ENCODE peak calls at places on chromosomes 5 and 9, in ten cellular contexts. F, E, H, O, W, Z, B, J, N and P are unnamed samples. For H3K27me3 and H3K4me1, the result is how much of the 10 kb centered on the place peaks cover.

GRCh38 chr9:71691036-71691435 is 77.3 kb downstream of the CEMIP2 start:
- DNase-seq in Z (no peak), W (no peak), E (no peak), O (no peak), H (no peak), N (no peak), B (no peak), J (no peak), F (no peak), P (no peak)

GRCh38 chr5:8557728-8558127 is 688.8 kb downstream of the MTRR start:
- DNase-seq in J (no peak), H (no peak), B (no peak), W (no peak), N (no peak), Z (no peak), E (no peak), F (no peak), O (no peak), P (no peak)

GRCh38 chr9:69392826-69393225 is 67.8 kb downstream of the ENTREP1 start:
- DNase-seq in H (peak), F (no peak), O (no peak), Z (no peak), N (no peak), W (no peak), J (no peak), E (no peak), B (no peak), P (no peak)

GRCh38 chr9:25556535-25556934 is 121.7 kb downstream of the TUSC1 start:
- DNase-seq in E (no peak), Z (no peak), N (no peak), J (no peak), H (no peak), O (no peak), B (no peak), W (no peak), F (no peak), P (no peak)

GRCh38 chr5:145341842-145342241 is 493.3 kb downstream of the PRELID2 start:
- DNase-seq in N (no peak), O (no peak), W (peak), J (peak), E (no peak), F (no peak), B (no peak), H (no peak), Z (no peak), P (no peak)

GRCh38 chr9:2059131-2059929 is 44.2 kb downstream of the SMARCA2 start:
- DNase-seq in Z (peak), N (no peak), F (no peak), J (no peak), E (no peak), B (no peak), W (peak), O (no peak), H (no peak), P (no peak)

GRCh38 chr5:172932313-172933017 is 26.8 kb upstream of the RPL26L1 start:
- DNase-seq in J (peak), F (peak), B (peak), N (peak), W (peak), E (peak), O (peak), H (peak), Z (no peak), P (peak)

GRCh38 chr5:151319334-151319733 is 15.8 kb upstream of the SLC36A3 start:
- DNase-seq in O (peak), W (peak), F (peak), H (peak), N (peak), J (peak), B (peak), Z (no peak), E (no peak), P (no peak)

GRCh38 chr5:87061046-87061445 is 206.6 kb upstream of the RASA1 start:
- DNase-seq in B (no peak), E (no peak), O (no peak), F (no peak), H (no peak), Z (peak), N (no peak), W (no peak), J (no peak), P (no peak)

GRCh38 chr5:5221731-5222130 is 81.6 kb downstream of the ADAMTS16 start:
- DNase-seq in N (no peak), W (no peak), J (peak), E (no peak), H (no peak), B (no peak), F (no peak), O (no peak), Z (peak), P (no peak)

GRCh38 chr5:77133061-77133758 is 46.1 kb upstream of the ZBED3 start:
- DNase-seq in N (peak), B (peak), J (peak), E (no peak), O (peak), H (peak), Z (peak), F (no peak), W (no peak), P (peak)
- H3K27me3 ChIP-seq in N (under half), B (under half), J (under half), E (under half), O (under half), H (under half), Z (under half), F (under half), W (under half), P (under half)

DNA sequence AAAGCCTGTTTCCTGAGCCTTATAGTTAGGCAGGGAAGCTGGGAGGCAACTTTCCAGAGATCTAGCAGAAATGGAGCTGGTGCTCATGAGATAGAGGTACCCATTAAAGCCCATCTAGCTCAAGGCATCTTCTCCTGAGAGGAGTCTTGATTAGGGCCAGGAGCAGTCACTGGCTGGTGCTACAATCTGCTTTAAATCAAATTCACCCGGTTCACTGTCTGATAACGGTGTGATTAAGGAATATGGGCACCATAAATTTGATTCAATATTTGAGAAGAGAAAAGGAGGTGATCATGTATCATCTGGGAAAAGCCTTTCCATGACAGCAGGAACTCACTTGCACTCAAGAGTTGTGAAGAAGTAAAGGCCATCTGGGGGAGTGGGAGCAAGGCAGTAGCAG is 23.9 kb upstream of the NR5A1 start:
- DNase-seq in F (no peak), Z (no peak), O (no peak), N (no peak), E (no peak), H (no peak), J (no peak), B (no peak), W (no peak), P (no peak)
- H3K4me1 ChIP-seq in F (under half), Z (under half), O (under half), N (under half), E (under half), H (under half), J (under half), B (under half), W (under half), P (under half)

GRCh38 chr9:127336086-127336485 is 60.9 kb upstream of the SLC2A8 start:
- DNase-seq in B (no peak), F (no peak), O (no peak), W (no peak), E (no peak), H (no peak), N (no peak), Z (peak), J (peak), P (no peak)
- H3K4me3 ChIP-seq in B (no peak), F (no peak), O (no peak), W (no peak), E (no peak), H (no peak), N (no peak), Z (no peak), J (no peak), P (no peak)

GRCh38 chr9:125851971-125852370 is 104.8 kb downstream of the PBX3 start:
- DNase-seq in B (no peak), O (no peak), N (no peak), Z (no peak), E (no peak), H (no peak), J (no peak), W (no peak), F (no peak), P (no peak)
- H3K27me3 ChIP-seq in B (under half), O (under half), N (under half), Z (under half), E (under half), H (under half), J (under half), W (under half), F (under half), P (under half)

GRCh38 chr5:109411175-109411514 is 1.4 kb upstream of the PJA2 start:
- DNase-seq in W (no peak), B (no peak), O (no peak), E (no peak), N (no peak), Z (no peak), H (no peak), J (no peak), F (no peak), P (no peak)

GRCh38 chr5:109411627-109412026 is 1.9 kb upstream of the PJA2 start:
- DNase-seq in F (no peak), E (no peak), B (no peak), O (no peak), W (no peak), N (no peak), H (no peak), Z (peak), J (peak), P (no peak)

GRCh38 chr5:109409844-109410388 is at the start of gene PJA2:
- DNase-seq in O (peak), W (peak), E (peak), J (peak), F (peak), Z (peak), H (peak), B (peak), N (peak), P (peak)

GRCh38 chr5:109409061-109409843 is 522 bp downstream of the PJA2 start:
- DNase-seq in H (peak), N (peak), B (peak), W (peak), F (peak), J (peak), E (peak), Z (peak), O (peak), P (peak)

GRCh38 chr5:109410389-109411174 is 808 bp upstream of the PJA2 start:
- DNase-seq in O (peak), J (peak), B (peak), E (peak), N (peak), W (peak), F (peak), Z (peak), H (peak), P (peak)
- H3K4me1 ChIP-seq in O (half or more), J (under half), B (under half), E (under half), N (under half), W (under half), F (under half), Z (under half), H (under half), P (under half)

GRCh38 chr9:89318123-89319014 is at the start of gene SECISBP2:
- DNase-seq in H (peak), Z (peak), B (peak), F (peak), E (peak), O (peak), W (peak), N (peak), J (peak), P (peak)

GRCh38 chr9:89314955-89315354 is 3.3 kb upstream of the SECISBP2 start:
- DNase-seq in Z (no peak), F (no peak), W (no peak), O (no peak), H (no peak), N (no peak), J (no peak), B (no peak), E (no peak), P (no peak)

GRCh38 chr9:89315482-89315881 is 2.8 kb upstream of the SECISBP2 start:
- DNase-seq in N (no peak), H (no peak), Z (no peak), F (no peak), J (no peak), W (no peak), O (no peak), E (no peak), B (no peak), P (no peak)

GRCh38 chr9:89319015-89319905 is 960 bp downstream of the SECISBP2 start:
- DNase-seq in H (no peak), Z (no peak), W (peak), O (no peak), F (no peak), N (no peak), B (no peak), E (no peak), J (no peak), P (no peak)

GRCh38 chr9:89317282-89317681 is 1.0 kb upstream of the SECISBP2 start:
- DNase-seq in W (peak), H (no peak), J (peak), N (no peak), O (no peak), F (no peak), E (no peak), B (no peak), Z (no peak), P (no peak)
- H3K4me3 ChIP-seq in W (no peak), H (no peak), J (no peak), N (no peak), O (no peak), F (no peak), E (peak), B (no peak), Z (no peak), P (no peak)

DNA sequence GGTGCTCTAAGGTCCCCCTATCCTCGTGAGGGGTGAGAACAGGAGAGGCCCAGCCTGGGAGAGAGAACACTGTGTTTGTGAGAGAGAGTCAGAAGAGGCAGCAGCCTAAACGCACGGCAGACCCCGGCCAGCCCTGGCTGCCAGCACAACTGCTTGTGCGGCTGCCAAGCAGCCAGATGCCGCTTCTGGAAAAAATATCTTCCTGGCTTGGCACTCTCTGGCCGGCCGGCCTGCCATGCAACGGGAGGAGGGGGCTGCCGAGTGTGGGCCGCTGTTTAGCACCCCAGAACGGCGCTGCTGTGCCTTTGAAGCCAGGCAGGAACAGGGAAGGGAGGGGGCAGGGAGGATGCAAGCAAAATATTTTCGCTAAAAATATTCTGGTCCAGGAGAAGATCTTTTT is 105.0 kb downstream of the FGF18 start:
- DNase-seq in F (no peak), N (no peak), H (no peak), Z (no peak), W (no peak), J (no peak), O (no peak), B (peak), E (no peak), P (peak)
- H3K27me3 ChIP-seq in F (under half), N (under half), H (under half), Z (under half), W (under half), J (under half), O (under half), B (under half), E (under half), P (under half)

DNA sequence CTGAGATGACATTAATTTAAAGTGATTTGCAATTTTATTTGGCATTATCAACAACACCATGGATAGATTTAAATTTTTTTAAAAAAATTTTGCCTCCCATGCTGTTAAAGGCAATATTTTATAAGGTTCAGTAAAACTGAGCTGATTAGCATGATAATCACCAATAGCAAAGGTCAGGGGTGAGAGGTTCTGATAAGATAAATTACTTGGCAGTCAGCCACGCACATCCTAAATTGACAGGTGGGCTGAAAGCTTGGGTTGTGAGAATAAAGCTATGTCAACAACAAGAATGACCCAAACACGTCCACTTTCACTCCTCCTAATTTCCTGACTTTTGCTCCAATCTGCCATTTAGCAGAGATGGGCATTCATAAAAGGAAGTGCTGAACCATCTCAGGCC is 127.1 kb downstream of the LHFPL2 start:
- DNase-seq in B (no peak), N (no peak), Z (no peak), O (no peak), W (no peak), F (no peak), E (no peak), J (no peak), H (no peak), P (no peak)
- H3K4me1 ChIP-seq in B (under half), N (under half), Z (under half), O (under half), W (under half), F (half or more), E (under half), J (under half), H (under half), P (under half)